ENCODE peak calls at places on chromosomes 12 and 14, in ten cellular contexts. One of them, this sample, is unnamed.
A peak's percentile ranks its signal among the peaks of the same experiment; 100 is the strongest.

GRCh38 chr14:73058923-73059311 is 583 bp downstream of the RBM25 start:
- DNase-seq in uterus: peak; percentile 30
- DNase-seq in lung: peak; percentile 39
- DNase-seq in T-helper 17 cell: no peak
- DNase-seq in activated CD8-positive, alpha-beta memory T cell treated with anti-CD3 and anti-CD28 coated beads for 48 hours: no peak
- DNase-seq in fibroblast of lung: peak; percentile 40
- DNase-seq in HuH-7.5: peak; percentile 33
- DNase-seq in EH: peak; percentile 50
- DNase-seq in NCI-H2081: no peak
- DNase-seq in AG09309: no peak
- DNase-seq in this sample: no peak

GRCh38 chr12:92898755-92899154 is 30.3 kb downstream of the EEA1 start:
- DNase-seq in lung: no peak
- DNase-seq in uterus: no peak
- DNase-seq in HuH-7.5: no peak
- DNase-seq in AG09309: no peak
- DNase-seq in fibroblast of lung: peak; percentile 47
- DNase-seq in NCI-H2081: no peak
- DNase-seq in activated CD8-positive, alpha-beta memory T cell treated with anti-CD3 and anti-CD28 coated beads for 48 hours: no peak
- DNase-seq in EH: peak; percentile 10
- DNase-seq in T-helper 17 cell: no peak
- DNase-seq in this sample: no peak

GRCh38 chr12:60335765-60336164 is 739.9 kb downstream of the SLC16A7 start:
- DNase-seq in HuH-7.5: no peak
- DNase-seq in NCI-H2081: no peak
- DNase-seq in uterus: no peak
- DNase-seq in AG09309: peak; percentile 10
- DNase-seq in lung: no peak
- DNase-seq in fibroblast of lung: peak; percentile 78
- DNase-seq in T-helper 17 cell: no peak
- DNase-seq in EH: peak; percentile 71
- DNase-seq in activated CD8-positive, alpha-beta memory T cell treated with anti-CD3 and anti-CD28 coated beads for 48 hours: no peak
- DNase-seq in this sample: no peak

GRCh38 chr12:55707841-55708694 is at the start of gene ITGA7:
- DNase-seq in T-helper 17 cell: peak; percentile 38
- DNase-seq in lung: peak; percentile 44
- DNase-seq in fibroblast of lung: peak; percentile 54
- DNase-seq in HuH-7.5: peak; percentile 84
- DNase-seq in NCI-H2081: no peak
- DNase-seq in uterus: peak; percentile 70
- DNase-seq in activated CD8-positive, alpha-beta memory T cell treated with anti-CD3 and anti-CD28 coated beads for 48 hours: peak; percentile 39
- DNase-seq in EH: peak; percentile 43
- DNase-seq in AG09309: no peak
- DNase-seq in this sample: peak; percentile 47

GRCh38 chr14:35342160-35343010 is 50.2 kb downstream of the PSMA6 start:
- DNase-seq in T-helper 17 cell: no peak
- DNase-seq in fibroblast of lung: peak; percentile 43
- DNase-seq in lung: no peak
- DNase-seq in HuH-7.5: no peak
- DNase-seq in AG09309: no peak
- DNase-seq in NCI-H2081: no peak
- DNase-seq in uterus: peak; percentile 60
- DNase-seq in EH: peak; percentile 63
- DNase-seq in activated CD8-positive, alpha-beta memory T cell treated with anti-CD3 and anti-CD28 coated beads for 48 hours: no peak
- DNase-seq in this sample: no peak

GRCh38 chr14:88856786-88857366 is 32.4 kb downstream of the TTC8 start:
- DNase-seq in T-helper 17 cell: no peak
- DNase-seq in NCI-H2081: no peak
- DNase-seq in lung: no peak
- DNase-seq in uterus: no peak
- DNase-seq in EH: peak; percentile 91
- DNase-seq in HuH-7.5: no peak
- DNase-seq in fibroblast of lung: peak; percentile 53
- DNase-seq in activated CD8-positive, alpha-beta memory T cell treated with anti-CD3 and anti-CD28 coated beads for 48 hours: no peak
- DNase-seq in AG09309: no peak
- DNase-seq in this sample: no peak

GRCh38 chr14:63727231-63727735 is 582 bp downstream of the SGPP1 start:
- DNase-seq in activated CD8-positive, alpha-beta memory T cell treated with anti-CD3 and anti-CD28 coated beads for 48 hours: no peak
- DNase-seq in uterus: peak; percentile 29
- DNase-seq in AG09309: no peak
- DNase-seq in lung: peak; percentile 35
- DNase-seq in T-helper 17 cell: no peak
- DNase-seq in HuH-7.5: peak; percentile 36
- DNase-seq in fibroblast of lung: peak; percentile 55
- DNase-seq in NCI-H2081: peak; percentile 18
- DNase-seq in EH: peak; percentile 53
- DNase-seq in this sample: no peak

GRCh38 chr12:105315726-105316125 is 14.8 kb upstream of the C12orf75 start:
- DNase-seq in uterus: no peak
- DNase-seq in fibroblast of lung: no peak
- DNase-seq in AG09309: no peak
- DNase-seq in HuH-7.5: no peak
- DNase-seq in T-helper 17 cell: no peak
- DNase-seq in lung: no peak
- DNase-seq in NCI-H2081: no peak
- DNase-seq in EH: no peak
- DNase-seq in activated CD8-positive, alpha-beta memory T cell treated with anti-CD3 and anti-CD28 coated beads for 48 hours: no peak
- DNase-seq in this sample: no peak

GRCh38 chr12:111304642-111305071 is 64.2 kb downstream of the PHETA1 start:
- DNase-seq in HuH-7.5: peak; percentile 54
- DNase-seq in uterus: no peak
- DNase-seq in lung: no peak
- DNase-seq in NCI-H2081: no peak
- DNase-seq in activated CD8-positive, alpha-beta memory T cell treated with anti-CD3 and anti-CD28 coated beads for 48 hours: peak; percentile 14
- DNase-seq in T-helper 17 cell: peak; percentile 15
- DNase-seq in EH: no peak
- DNase-seq in fibroblast of lung: no peak
- DNase-seq in AG09309: no peak
- DNase-seq in this sample: no peak

GRCh38 chr14:21498540-21499526 is 12.3 kb downstream of the METTL3 start:
- DNase-seq in T-helper 17 cell: peak; percentile 15
- DNase-seq in activated CD8-positive, alpha-beta memory T cell treated with anti-CD3 and anti-CD28 coated beads for 48 hours: no peak
- DNase-seq in AG09309: no peak
- DNase-seq in EH: peak; percentile 58
- DNase-seq in HuH-7.5: peak; percentile 23
- DNase-seq in uterus: no peak
- DNase-seq in fibroblast of lung: peak; percentile 28
- DNase-seq in NCI-H2081: peak; percentile 46
- DNase-seq in lung: no peak
- DNase-seq in this sample: no peak

GRCh38 chr12:18239561-18239960 is 21.8 kb upstream of the PIK3C2G start:
- DNase-seq in fibroblast of lung: peak; percentile 9
- DNase-seq in NCI-H2081: no peak
- DNase-seq in T-helper 17 cell: no peak
- DNase-seq in activated CD8-positive, alpha-beta memory T cell treated with anti-CD3 and anti-CD28 coated beads for 48 hours: no peak
- DNase-seq in uterus: no peak
- DNase-seq in AG09309: no peak
- DNase-seq in EH: no peak
- DNase-seq in lung: no peak
- DNase-seq in HuH-7.5: no peak
- DNase-seq in this sample: no peak

GRCh38 chr14:28742171-28742846 is 24.3 kb upstream of the FOXG1 start:
- DNase-seq in activated CD8-positive, alpha-beta memory T cell treated with anti-CD3 and anti-CD28 coated beads for 48 hours: no peak
- DNase-seq in lung: no peak
- DNase-seq in uterus: no peak
- DNase-seq in T-helper 17 cell: no peak
- DNase-seq in EH: no peak
- DNase-seq in NCI-H2081: no peak
- DNase-seq in fibroblast of lung: peak; percentile 51
- DNase-seq in AG09309: no peak
- DNase-seq in HuH-7.5: no peak
- DNase-seq in this sample: no peak

GRCh38 chr12:14960548-14961465 is 594 bp downstream of the ARHGDIB start:
- DNase-seq in HuH-7.5: no peak
- DNase-seq in AG09309: no peak
- DNase-seq in lung: peak; percentile 45
- DNase-seq in T-helper 17 cell: no peak
- DNase-seq in fibroblast of lung: peak; percentile 60
- DNase-seq in activated CD8-positive, alpha-beta memory T cell treated with anti-CD3 and anti-CD28 coated beads for 48 hours: no peak
- DNase-seq in uterus: no peak
- DNase-seq in NCI-H2081: no peak
- DNase-seq in EH: peak; percentile 54
- DNase-seq in this sample: no peak

GRCh38 chr12:6831450-6831995 is 3.3 kb downstream of the P3H3 start:
- DNase-seq in uterus: no peak
- DNase-seq in NCI-H2081: no peak
- DNase-seq in AG09309: no peak
- DNase-seq in activated CD8-positive, alpha-beta memory T cell treated with anti-CD3 and anti-CD28 coated beads for 48 hours: no peak
- DNase-seq in T-helper 17 cell: no peak
- DNase-seq in fibroblast of lung: no peak
- DNase-seq in HuH-7.5: no peak
- DNase-seq in lung: no peak
- DNase-seq in EH: no peak
- DNase-seq in this sample: no peak

GRCh38 chr12:10169094-10169493 is 2.8 kb downstream of the OLR1 start:
- DNase-seq in activated CD8-positive, alpha-beta memory T cell treated with anti-CD3 and anti-CD28 coated beads for 48 hours: no peak
- DNase-seq in NCI-H2081: no peak
- DNase-seq in uterus: no peak
- DNase-seq in AG09309: no peak
- DNase-seq in T-helper 17 cell: no peak
- DNase-seq in HuH-7.5: no peak
- DNase-seq in EH: peak; percentile 84
- DNase-seq in lung: no peak
- DNase-seq in fibroblast of lung: peak; percentile 34
- DNase-seq in this sample: no peak

GRCh38 chr12:118922405-118922804 is 58.9 kb upstream of the SRRM4 start:
- DNase-seq in EH: no peak
- DNase-seq in HuH-7.5: no peak
- DNase-seq in T-helper 17 cell: no peak
- DNase-seq in fibroblast of lung: no peak
- DNase-seq in lung: no peak
- DNase-seq in AG09309: no peak
- DNase-seq in NCI-H2081: no peak
- DNase-seq in uterus: no peak
- DNase-seq in activated CD8-positive, alpha-beta memory T cell treated with anti-CD3 and anti-CD28 coated beads for 48 hours: no peak
- DNase-seq in this sample: no peak

GRCh38 chr12:64390275-64390851 is at the start of gene C12orf56:
- DNase-seq in lung: no peak
- DNase-seq in HuH-7.5: peak; percentile 37
- DNase-seq in EH: peak; percentile 47
- DNase-seq in NCI-H2081: no peak
- DNase-seq in T-helper 17 cell: no peak
- DNase-seq in uterus: no peak
- DNase-seq in AG09309: no peak
- DNase-seq in activated CD8-positive, alpha-beta memory T cell treated with anti-CD3 and anti-CD28 coated beads for 48 hours: no peak
- DNase-seq in fibroblast of lung: peak; percentile 36
- DNase-seq in this sample: no peak

GRCh38 chr12:130719263-130719892 is 3.3 kb upstream of the RIMBP2 start:
- DNase-seq in HuH-7.5: no peak
- DNase-seq in NCI-H2081: no peak
- DNase-seq in fibroblast of lung: no peak
- DNase-seq in lung: no peak
- DNase-seq in T-helper 17 cell: no peak
- DNase-seq in activated CD8-positive, alpha-beta memory T cell treated with anti-CD3 and anti-CD28 coated beads for 48 hours: no peak
- DNase-seq in uterus: no peak
- DNase-seq in AG09309: no peak
- DNase-seq in EH: no peak
- DNase-seq in this sample: no peak

GRCh38 chr14:29654910-29655590 is 272.6 kb downstream of the PRKD1 start:
- DNase-seq in HuH-7.5: no peak
- DNase-seq in EH: peak; percentile 61
- DNase-seq in fibroblast of lung: peak; percentile 56
- DNase-seq in AG09309: no peak
- DNase-seq in NCI-H2081: no peak
- DNase-seq in lung: no peak
- DNase-seq in activated CD8-positive, alpha-beta memory T cell treated with anti-CD3 and anti-CD28 coated beads for 48 hours: no peak
- DNase-seq in T-helper 17 cell: no peak
- DNase-seq in uterus: no peak
- DNase-seq in this sample: no peak

GRCh38 chr14:35390577-35391387 is 13.8 kb downstream of the NFKBIA start:
- DNase-seq in AG09309: no peak
- DNase-seq in lung: no peak
- DNase-seq in activated CD8-positive, alpha-beta memory T cell treated with anti-CD3 and anti-CD28 coated beads for 48 hours: no peak
- DNase-seq in EH: peak; percentile 64
- DNase-seq in uterus: no peak
- DNase-seq in T-helper 17 cell: no peak
- DNase-seq in HuH-7.5: no peak
- DNase-seq in fibroblast of lung: peak; percentile 74
- DNase-seq in NCI-H2081: no peak
- DNase-seq in this sample: no peak

GRCh38 chr12:67592228-67593011 is 56.1 kb upstream of the DYRK2 start:
- DNase-seq in T-helper 17 cell: no peak
- DNase-seq in EH: peak; percentile 76
- DNase-seq in activated CD8-positive, alpha-beta memory T cell treated with anti-CD3 and anti-CD28 coated beads for 48 hours: no peak
- DNase-seq in uterus: peak; percentile 14
- DNase-seq in lung: no peak
- DNase-seq in HuH-7.5: no peak
- DNase-seq in AG09309: peak; percentile 43
- DNase-seq in fibroblast of lung: peak; percentile 59
- DNase-seq in NCI-H2081: no peak
- DNase-seq in this sample: no peak

GRCh38 chr12:119159844-119160243 is 18.9 kb upstream of the HSPB8 start:
- DNase-seq in NCI-H2081: no peak
- DNase-seq in uterus: no peak
- DNase-seq in EH: no peak
- DNase-seq in activated CD8-positive, alpha-beta memory T cell treated with anti-CD3 and anti-CD28 coated beads for 48 hours: no peak
- DNase-seq in HuH-7.5: no peak
- DNase-seq in fibroblast of lung: no peak
- DNase-seq in T-helper 17 cell: no peak
- DNase-seq in AG09309: no peak
- DNase-seq in lung: no peak
- DNase-seq in this sample: no peak

GRCh38 chr14:37587881-37588666 is 7.0 kb downstream of the FOXA1 start:
- DNase-seq in AG09309: no peak
- DNase-seq in T-helper 17 cell: no peak
- DNase-seq in EH: no peak
- DNase-seq in uterus: no peak
- DNase-seq in fibroblast of lung: no peak
- DNase-seq in activated CD8-positive, alpha-beta memory T cell treated with anti-CD3 and anti-CD28 coated beads for 48 hours: no peak
- DNase-seq in HuH-7.5: no peak
- DNase-seq in NCI-H2081: peak; percentile 55
- DNase-seq in lung: no peak
- DNase-seq in this sample: no peak

GRCh38 chr14:100610511-100611217 is 23.4 kb upstream of the BEGAIN start:
- DNase-seq in activated CD8-positive, alpha-beta memory T cell treated with anti-CD3 and anti-CD28 coated beads for 48 hours: no peak
- DNase-seq in uterus: peak; percentile 7
- DNase-seq in EH: no peak
- DNase-seq in NCI-H2081: no peak
- DNase-seq in AG09309: no peak
- DNase-seq in T-helper 17 cell: no peak
- DNase-seq in fibroblast of lung: peak; percentile 25
- DNase-seq in lung: no peak
- DNase-seq in HuH-7.5: no peak
- DNase-seq in this sample: no peak

GRCh38 chr12:52629251-52630103 is 11.1 kb upstream of the KRT73 start:
- DNase-seq in lung: no peak
- DNase-seq in fibroblast of lung: no peak
- DNase-seq in uterus: no peak
- DNase-seq in EH: no peak
- DNase-seq in T-helper 17 cell: no peak
- DNase-seq in HuH-7.5: no peak
- DNase-seq in NCI-H2081: no peak
- DNase-seq in activated CD8-positive, alpha-beta memory T cell treated with anti-CD3 and anti-CD28 coated beads for 48 hours: no peak
- DNase-seq in AG09309: no peak
- DNase-seq in this sample: no peak

GRCh38 chr12:105466231-105466900 is 135.9 kb downstream of the C12orf75 start:
- DNase-seq in EH: no peak
- DNase-seq in HuH-7.5: no peak
- DNase-seq in uterus: no peak
- DNase-seq in lung: no peak
- DNase-seq in fibroblast of lung: no peak
- DNase-seq in NCI-H2081: no peak
- DNase-seq in T-helper 17 cell: no peak
- DNase-seq in activated CD8-positive, alpha-beta memory T cell treated with anti-CD3 and anti-CD28 coated beads for 48 hours: no peak
- DNase-seq in AG09309: no peak
- DNase-seq in this sample: no peak

GRCh38 chr12:110266381-110266909 is 14.6 kb upstream of the ATP2A2 start:
- DNase-seq in NCI-H2081: peak; percentile 37
- DNase-seq in lung: no peak
- DNase-seq in AG09309: no peak
- DNase-seq in EH: no peak
- DNase-seq in activated CD8-positive, alpha-beta memory T cell treated with anti-CD3 and anti-CD28 coated beads for 48 hours: no peak
- DNase-seq in fibroblast of lung: no peak
- DNase-seq in HuH-7.5: no peak
- DNase-seq in T-helper 17 cell: no peak
- DNase-seq in uterus: no peak
- DNase-seq in this sample: no peak

GRCh38 chr14:94011795-94012194 is 14.3 kb upstream of the OTUB2 start:
- DNase-seq in AG09309: no peak
- DNase-seq in uterus: no peak
- DNase-seq in lung: no peak
- DNase-seq in EH: peak; percentile 47
- DNase-seq in fibroblast of lung: peak; percentile 45
- DNase-seq in HuH-7.5: no peak
- DNase-seq in NCI-H2081: no peak
- DNase-seq in activated CD8-positive, alpha-beta memory T cell treated with anti-CD3 and anti-CD28 coated beads for 48 hours: no peak
- DNase-seq in T-helper 17 cell: no peak
- DNase-seq in this sample: no peak